ENCODE peak calls at places on chromosomes 5 and 9, in seven cellular contexts. One of them, this sample, is unnamed.

GRCh38 chr5:58466939-58467338 is 7.1 kb upstream of the PLK2 start:
- DNase-seq in AG04449: no peak
- DNase-seq in HL-60: no peak
- DNase-seq in cardiac fibroblast: peak
- DNase-seq in HFFc6: peak
- DNase-seq in choroid plexus epithelial cell: peak
- DNase-seq in endothelial cell: no peak
- DNase-seq in this sample: no peak

GRCh38 chr5:10367586-10367985 is 14.1 kb downstream of the MARCHF6 start:
- DNase-seq in AG04449: no peak
- DNase-seq in endothelial cell: no peak
- DNase-seq in cardiac fibroblast: no peak
- DNase-seq in HL-60: no peak
- DNase-seq in HFFc6: no peak
- DNase-seq in choroid plexus epithelial cell: no peak
- DNase-seq in this sample: no peak

GRCh38 chr5:95615164-95615467 is 4.8 kb upstream of the GPR150 start:
- DNase-seq in choroid plexus epithelial cell: no peak
- DNase-seq in cardiac fibroblast: peak
- DNase-seq in AG04449: no peak
- DNase-seq in HFFc6: no peak
- DNase-seq in endothelial cell: no peak
- DNase-seq in HL-60: no peak
- DNase-seq in this sample: no peak

GRCh38 chr5:172235132-172235780 is 41.3 kb downstream of the EFCAB9 start:
- DNase-seq in HL-60: no peak
- DNase-seq in cardiac fibroblast: peak
- DNase-seq in HFFc6: no peak
- DNase-seq in endothelial cell: no peak
- DNase-seq in AG04449: no peak
- DNase-seq in choroid plexus epithelial cell: peak
- DNase-seq in this sample: no peak

GRCh38 chr9:81798606-81799005 is 109.3 kb upstream of the TLE1 start:
- DNase-seq in HFFc6: no peak
- DNase-seq in HL-60: no peak
- DNase-seq in AG04449: peak
- DNase-seq in cardiac fibroblast: no peak
- DNase-seq in endothelial cell: no peak
- DNase-seq in choroid plexus epithelial cell: peak
- DNase-seq in this sample: no peak

GRCh38 chr5:132883261-132883834 is 9.9 kb downstream of the LEAP2 start:
- DNase-seq in choroid plexus epithelial cell: peak
- DNase-seq in cardiac fibroblast: peak
- DNase-seq in HL-60: peak
- DNase-seq in HFFc6: peak
- DNase-seq in endothelial cell: peak
- DNase-seq in AG04449: no peak
- DNase-seq in this sample: no peak

GRCh38 chr5:1322955-1323802 is 21.7 kb downstream of the CLPTM1L start:
- DNase-seq in HL-60: no peak
- DNase-seq in endothelial cell: no peak
- DNase-seq in HFFc6: no peak
- DNase-seq in cardiac fibroblast: no peak
- DNase-seq in AG04449: no peak
- DNase-seq in choroid plexus epithelial cell: no peak
- DNase-seq in this sample: peak

GRCh38 chr5:156120777-156121176 is 206.2 kb upstream of the SGCD start:
- DNase-seq in cardiac fibroblast: no peak
- DNase-seq in HL-60: no peak
- DNase-seq in choroid plexus epithelial cell: no peak
- DNase-seq in endothelial cell: no peak
- DNase-seq in AG04449: no peak
- DNase-seq in HFFc6: no peak
- DNase-seq in this sample: no peak

GRCh38 chr9:29625292-29625731 is 2052.0 kb upstream of the C9orf72 start:
- DNase-seq in choroid plexus epithelial cell: peak
- DNase-seq in cardiac fibroblast: peak
- DNase-seq in AG04449: peak
- DNase-seq in endothelial cell: no peak
- DNase-seq in HL-60: no peak
- DNase-seq in HFFc6: peak
- DNase-seq in this sample: no peak

GRCh38 chr5:68983959-68984358 is 109.9 kb upstream of the SLC30A5 start:
- DNase-seq in HFFc6: no peak
- DNase-seq in cardiac fibroblast: no peak
- DNase-seq in endothelial cell: no peak
- DNase-seq in HL-60: no peak
- DNase-seq in AG04449: no peak
- DNase-seq in choroid plexus epithelial cell: no peak
- DNase-seq in this sample: no peak

GRCh38 chr9:37551888-37552287 is 24.3 kb downstream of the FBXO10 start:
- DNase-seq in endothelial cell: no peak
- DNase-seq in cardiac fibroblast: no peak
- DNase-seq in HFFc6: no peak
- DNase-seq in HL-60: no peak
- DNase-seq in choroid plexus epithelial cell: no peak
- DNase-seq in AG04449: no peak
- DNase-seq in this sample: no peak

GRCh38 chr5:62340392-62340791 is 34.4 kb downstream of the KIF2A start:
- DNase-seq in HFFc6: no peak
- DNase-seq in HL-60: no peak
- DNase-seq in cardiac fibroblast: peak
- DNase-seq in endothelial cell: no peak
- DNase-seq in choroid plexus epithelial cell: peak
- DNase-seq in AG04449: no peak
- DNase-seq in this sample: no peak

GRCh38 chr5:28648108-28648507 is 1609.7 kb upstream of the CDH9 start:
- DNase-seq in endothelial cell: no peak
- DNase-seq in HL-60: no peak
- DNase-seq in HFFc6: no peak
- DNase-seq in AG04449: no peak
- DNase-seq in choroid plexus epithelial cell: peak
- DNase-seq in cardiac fibroblast: no peak
- DNase-seq in this sample: no peak

GRCh38 chr9:37923796-37924430 is 20.0 kb upstream of the SLC25A51 start:
- DNase-seq in choroid plexus epithelial cell: no peak
- DNase-seq in HL-60: no peak
- DNase-seq in endothelial cell: no peak
- DNase-seq in HFFc6: no peak
- DNase-seq in AG04449: no peak
- DNase-seq in cardiac fibroblast: no peak
- DNase-seq in this sample: no peak

GRCh38 chr9:76162751-76163500 is 231.3 kb downstream of the RFK start:
- DNase-seq in choroid plexus epithelial cell: peak
- DNase-seq in cardiac fibroblast: peak
- DNase-seq in AG04449: no peak
- DNase-seq in HL-60: no peak
- DNase-seq in HFFc6: no peak
- DNase-seq in endothelial cell: no peak
- DNase-seq in this sample: no peak

DNA sequence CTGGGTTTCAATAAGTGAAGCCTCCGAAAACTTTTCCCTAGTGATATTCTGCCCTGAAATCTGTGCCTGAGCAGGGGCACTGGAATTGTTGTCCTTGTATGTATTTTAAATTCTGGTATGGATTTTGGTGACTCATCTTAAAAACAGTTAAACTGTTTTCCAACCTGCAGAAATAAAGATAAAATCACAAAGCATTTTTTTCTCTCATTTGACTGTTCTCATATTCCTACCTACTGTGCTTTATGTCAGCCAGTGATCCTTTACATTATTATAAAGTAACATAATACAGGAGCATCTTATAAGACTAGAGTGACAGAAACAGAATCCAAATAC is 10.9 kb upstream of the TAF11L2 start:
- DNase-seq in HL-60: no peak
- DNase-seq in HFFc6: no peak
- DNase-seq in cardiac fibroblast: no peak
- DNase-seq in choroid plexus epithelial cell: no peak
- DNase-seq in AG04449: no peak
- DNase-seq in endothelial cell: no peak
- DNase-seq in this sample: no peak
- TF ChIP-seq CTCF in HL-60: no peak
- TF ChIP-seq CTCF in HFFc6: no peak
- TF ChIP-seq CTCF in cardiac fibroblast: no peak
- TF ChIP-seq CTCF in choroid plexus epithelial cell: no peak
- TF ChIP-seq CTCF in AG04449: no peak
- TF ChIP-seq CTCF in endothelial cell: no peak
- TF ChIP-seq CTCF in this sample: no peak

GRCh38 chr9:132312873-132313272 is 41.9 kb downstream of the SETX start:
- DNase-seq in HFFc6: no peak
- DNase-seq in cardiac fibroblast: no peak
- DNase-seq in AG04449: no peak
- DNase-seq in HL-60: no peak
- DNase-seq in endothelial cell: no peak
- DNase-seq in choroid plexus epithelial cell: peak
- DNase-seq in this sample: no peak
- TF ChIP-seq CTCF in HFFc6: peak
- TF ChIP-seq CTCF in cardiac fibroblast: peak
- TF ChIP-seq CTCF in AG04449: no peak
- TF ChIP-seq CTCF in HL-60: no peak
- TF ChIP-seq CTCF in endothelial cell: peak
- TF ChIP-seq CTCF in choroid plexus epithelial cell: peak
- TF ChIP-seq CTCF in this sample: no peak

GRCh38 chr5:154396128-154396527 is 49.7 kb upstream of the SAP30L start:
- DNase-seq in HFFc6: no peak
- DNase-seq in AG04449: no peak
- DNase-seq in endothelial cell: no peak
- DNase-seq in cardiac fibroblast: no peak
- DNase-seq in HL-60: no peak
- DNase-seq in choroid plexus epithelial cell: no peak
- DNase-seq in this sample: no peak

GRCh38 chr5:154393850-154394249 is 51.9 kb upstream of the SAP30L start:
- DNase-seq in cardiac fibroblast: no peak
- DNase-seq in HL-60: no peak
- DNase-seq in AG04449: no peak
- DNase-seq in endothelial cell: no peak
- DNase-seq in HFFc6: no peak
- DNase-seq in choroid plexus epithelial cell: no peak
- DNase-seq in this sample: no peak

GRCh38 chr5:154391788-154392187 is 54.0 kb upstream of the SAP30L start:
- DNase-seq in cardiac fibroblast: no peak
- DNase-seq in AG04449: no peak
- DNase-seq in endothelial cell: no peak
- DNase-seq in HFFc6: no peak
- DNase-seq in HL-60: no peak
- DNase-seq in choroid plexus epithelial cell: no peak
- DNase-seq in this sample: no peak

GRCh38 chr5:154395407-154396106 is 50.2 kb upstream of the SAP30L start:
- DNase-seq in HL-60: no peak
- DNase-seq in AG04449: no peak
- DNase-seq in cardiac fibroblast: peak
- DNase-seq in HFFc6: no peak
- DNase-seq in endothelial cell: no peak
- DNase-seq in choroid plexus epithelial cell: peak
- DNase-seq in this sample: peak

GRCh38 chr5:154394328-154394727 is 51.5 kb upstream of the SAP30L start:
- DNase-seq in AG04449: no peak
- DNase-seq in endothelial cell: no peak
- DNase-seq in HL-60: no peak
- DNase-seq in cardiac fibroblast: no peak
- DNase-seq in choroid plexus epithelial cell: no peak
- DNase-seq in HFFc6: no peak
- DNase-seq in this sample: no peak
- TF ChIP-seq CTCF in AG04449: no peak
- TF ChIP-seq CTCF in endothelial cell: no peak
- TF ChIP-seq CTCF in HL-60: no peak
- TF ChIP-seq CTCF in cardiac fibroblast: no peak
- TF ChIP-seq CTCF in choroid plexus epithelial cell: no peak
- TF ChIP-seq CTCF in HFFc6: no peak
- TF ChIP-seq CTCF in this sample: no peak

GRCh38 chr5:42656661-42657035 is 100.0 kb upstream of the CCDC152 start:
- DNase-seq in HFFc6: no peak
- DNase-seq in HL-60: no peak
- DNase-seq in AG04449: no peak
- DNase-seq in cardiac fibroblast: peak
- DNase-seq in endothelial cell: no peak
- DNase-seq in choroid plexus epithelial cell: peak
- DNase-seq in this sample: no peak
- TF ChIP-seq CTCF in HFFc6: peak
- TF ChIP-seq CTCF in HL-60: no peak
- TF ChIP-seq CTCF in AG04449: no peak
- TF ChIP-seq CTCF in cardiac fibroblast: no peak
- TF ChIP-seq CTCF in endothelial cell: no peak
- TF ChIP-seq CTCF in choroid plexus epithelial cell: peak
- TF ChIP-seq CTCF in this sample: no peak

GRCh38 chr5:177576169-177576568 is 15.8 kb upstream of the TMED9 start:
- DNase-seq in cardiac fibroblast: no peak
- DNase-seq in choroid plexus epithelial cell: no peak
- DNase-seq in HFFc6: no peak
- DNase-seq in endothelial cell: no peak
- DNase-seq in HL-60: no peak
- DNase-seq in AG04449: no peak
- DNase-seq in this sample: no peak
- TF ChIP-seq CTCF in cardiac fibroblast: no peak
- TF ChIP-seq CTCF in choroid plexus epithelial cell: no peak
- TF ChIP-seq CTCF in HFFc6: no peak
- TF ChIP-seq CTCF in endothelial cell: no peak
- TF ChIP-seq CTCF in HL-60: no peak
- TF ChIP-seq CTCF in AG04449: no peak
- TF ChIP-seq CTCF in this sample: no peak

GRCh38 chr5:129133553-129133952 is 39.0 kb downstream of the ISOC1 start:
- DNase-seq in endothelial cell: no peak
- DNase-seq in HFFc6: no peak
- DNase-seq in HL-60: no peak
- DNase-seq in choroid plexus epithelial cell: no peak
- DNase-seq in cardiac fibroblast: no peak
- DNase-seq in AG04449: no peak
- DNase-seq in this sample: no peak

GRCh38 chr5:129137637-129138036 is 43.1 kb downstream of the ISOC1 start:
- DNase-seq in AG04449: no peak
- DNase-seq in HL-60: no peak
- DNase-seq in endothelial cell: no peak
- DNase-seq in choroid plexus epithelial cell: no peak
- DNase-seq in cardiac fibroblast: no peak
- DNase-seq in HFFc6: no peak
- DNase-seq in this sample: no peak

GRCh38 chr5:129135633-129136032 is 41.1 kb downstream of the ISOC1 start:
- DNase-seq in cardiac fibroblast: no peak
- DNase-seq in endothelial cell: no peak
- DNase-seq in HL-60: no peak
- DNase-seq in AG04449: no peak
- DNase-seq in HFFc6: no peak
- DNase-seq in choroid plexus epithelial cell: no peak
- DNase-seq in this sample: no peak
- TF ChIP-seq CTCF in cardiac fibroblast: no peak
- TF ChIP-seq CTCF in endothelial cell: peak
- TF ChIP-seq CTCF in HL-60: no peak
- TF ChIP-seq CTCF in AG04449: no peak
- TF ChIP-seq CTCF in HFFc6: no peak
- TF ChIP-seq CTCF in choroid plexus epithelial cell: peak
- TF ChIP-seq CTCF in this sample: no peak